ENCODE peak calls at places on chromosomes 3 and 15, in nine cellular contexts. O, S, P, Y, K, W, C, I and E are unnamed samples.

GRCh38 chr15:40047413-40048154 is 8.6 kb upstream of the SRP14 start:
- DNase-seq in O (no peak), S (peak), P (no peak), Y (peak), K (peak), W (peak), C (peak), I (no peak), E (peak)

GRCh38 chr15:40852529-40852928 is 8.7 kb downstream of the SPINT1 start:
- DNase-seq in O (no peak), S (no peak), P (no peak), Y (no peak), K (no peak), W (no peak), C (no peak), I (no peak), E (no peak)

GRCh38 chr15:85498471-85498870 is 118.1 kb downstream of the AKAP13 start:
- DNase-seq in O (no peak), S (no peak), P (no peak), Y (no peak), K (no peak), W (no peak), C (no peak), I (no peak), E (no peak)

GRCh38 chr3:171251842-171252241 is 208.4 kb downstream of the TNIK start:
- DNase-seq in O (no peak), S (no peak), P (no peak), Y (no peak), K (no peak), W (peak), C (peak), I (no peak), E (peak)

GRCh38 chr3:192365571-192365970 is 361.8 kb downstream of the FGF12 start:
- DNase-seq in O (no peak), S (no peak), P (no peak), Y (no peak), K (no peak), W (no peak), C (no peak), I (no peak), E (no peak)

GRCh38 chr15:33980159-33980558 is 11.9 kb downstream of the CHRM5 start:
- DNase-seq in O (no peak), S (no peak), P (no peak), Y (no peak), K (no peak), W (no peak), C (no peak), I (no peak), E (no peak)

GRCh38 chr15:77901251-77901881 is 176.1 kb downstream of the TBC1D2B start:
- DNase-seq in O (no peak), S (no peak), P (no peak), Y (no peak), K (no peak), W (no peak), C (no peak), I (no peak), E (no peak)

GRCh38 chr3:43870110-43870509 is 179.4 kb downstream of the ABHD5 start:
- DNase-seq in O (no peak), S (peak), P (no peak), Y (no peak), K (no peak), W (peak), C (no peak), I (no peak), E (no peak)

GRCh38 chr15:75648156-75649000 is 666 bp downstream of the SNX33 start:
- DNase-seq in O (peak), S (no peak), P (peak), Y (no peak), K (no peak), W (peak), C (no peak), I (no peak), E (no peak)

GRCh38 chr3:88795502-88795901 is 311.9 kb upstream of the EPHA3 start:
- DNase-seq in O (no peak), S (no peak), P (no peak), Y (no peak), K (no peak), W (no peak), C (no peak), I (no peak), E (no peak)

GRCh38 chr3:155423526-155423925 is 130.0 kb upstream of the STRIT1 start:
- DNase-seq in O (no peak), S (no peak), P (no peak), Y (no peak), K (no peak), W (no peak), C (no peak), I (no peak), E (no peak)

GRCh38 chr3:48435774-48436476 is 4.0 kb downstream of the CCDC51 start:
- DNase-seq in O (peak), S (peak), P (peak), Y (peak), K (peak), W (peak), C (peak), I (no peak), E (peak)

GRCh38 chr3:150183619-150184425 is 213.1 kb upstream of the PFN2 start:
- DNase-seq in O (peak), S (peak), P (peak), Y (peak), K (peak), W (peak), C (peak), I (peak), E (peak)

GRCh38 chr3:194194051-194194756 is 58.3 kb downstream of the HES1 start:
- DNase-seq in O (no peak), S (no peak), P (no peak), Y (peak), K (peak), W (no peak), C (no peak), I (no peak), E (no peak)

GRCh38 chr3:20154928-20155327 is 31.1 kb downstream of the SGO1 start:
- DNase-seq in O (no peak), S (no peak), P (no peak), Y (no peak), K (no peak), W (no peak), C (no peak), I (no peak), E (no peak)

GRCh38 chr3:120137548-120137947 is 43.3 kb upstream of the GSK3B start:
- DNase-seq in O (no peak), S (no peak), P (no peak), Y (no peak), K (no peak), W (no peak), C (no peak), I (no peak), E (no peak)

GRCh38 chr15:40334941-40335795 is 5.6 kb downstream of the CCDC9B start:
- DNase-seq in O (no peak), S (no peak), P (no peak), Y (no peak), K (no peak), W (no peak), C (no peak), I (no peak), E (no peak)

GRCh38 chr3:16511561-16512434 is 1.7 kb downstream of the RFTN1 start:
- DNase-seq in O (no peak), S (no peak), P (peak), Y (peak), K (peak), W (peak), C (peak), I (peak), E (peak)

GRCh38 chr3:128056258-128056657 is 4.0 kb downstream of the SEC61A1 start:
- DNase-seq in O (no peak), S (no peak), P (no peak), Y (no peak), K (no peak), W (no peak), C (no peak), I (no peak), E (no peak)

GRCh38 chr3:108406661-108407206 is 103.7 kb downstream of the MYH15 start:
- DNase-seq in O (no peak), S (peak), P (no peak), Y (peak), K (peak), W (peak), C (no peak), I (no peak), E (no peak)

GRCh38 chr3:150384517-150385212 is 23.4 kb upstream of the TSC22D2 start:
- DNase-seq in O (no peak), S (no peak), P (no peak), Y (peak), K (peak), W (no peak), C (peak), I (no peak), E (peak)

GRCh38 chr15:82139823-82140268 is 94.0 kb upstream of the MEX3B start:
- DNase-seq in O (no peak), S (peak), P (no peak), Y (no peak), K (no peak), W (peak), C (no peak), I (no peak), E (no peak)

GRCh38 chr3:127848131-127849129 is 26.1 kb upstream of the MGLL start:
- DNase-seq in O (no peak), S (no peak), P (no peak), Y (no peak), K (no peak), W (peak), C (no peak), I (no peak), E (no peak)

GRCh38 chr15:72285927-72286516 is 13.7 kb upstream of the PARP6 start:
- DNase-seq in O (peak), S (peak), P (no peak), Y (no peak), K (no peak), W (peak), C (peak), I (no peak), E (peak)

GRCh38 chr3:127920738-127921137 is 5.7 kb downstream of the KBTBD12 start:
- DNase-seq in O (no peak), S (no peak), P (no peak), Y (no peak), K (no peak), W (no peak), C (no peak), I (no peak), E (no peak)

GRCh38 chr3:27675287-27675686 is 46.8 kb downstream of the EOMES start:
- DNase-seq in O (no peak), S (peak), P (no peak), Y (no peak), K (no peak), W (peak), C (no peak), I (no peak), E (no peak)

GRCh38 chr3:10344147-10344943 is 23.4 kb upstream of the SEC13 start:
- DNase-seq in O (no peak), S (peak), P (peak), Y (peak), K (peak), W (peak), C (peak), I (no peak), E (peak)

GRCh38 chr3:129703913-129704312 is 97.4 kb upstream of the PLXND1 start:
- DNase-seq in O (no peak), S (no peak), P (no peak), Y (no peak), K (no peak), W (no peak), C (no peak), I (no peak), E (no peak)

GRCh38 chr3:23873941-23874340 is 42.8 kb downstream of the NKIRAS1 start:
- DNase-seq in O (no peak), S (no peak), P (no peak), Y (no peak), K (no peak), W (peak), C (no peak), I (no peak), E (no peak)